ENCODE peak calls at places on chromosomes 4 and X, in nine cellular contexts. H is CD8-positive, alpha-beta T cell; B is GM23338; T is AG04450; I is CD4-positive, alpha-beta T cell; E is WERI-Rb-1; D is endothelial cell; W is choroid plexus epithelial cell; S is RWPE1. R is an unnamed sample.

GRCh38 chrX:84735025-84735424 is 232.8 kb upstream of the HDX start:
- DNase-seq in I (no peak), H (no peak), S (no peak), D (no peak), T (no peak), W (peak), B (no peak), E (no peak), R (no peak)

GRCh38 chr4:53899544-53900274 is 164.7 kb downstream of the CHIC2 start:
- DNase-seq in B (no peak), I (no peak), D (no peak), T (peak), H (no peak), S (no peak), E (no peak), W (peak), R (no peak)

GRCh38 chr4:68498413-68499007 is 51.2 kb downstream of the TMPRSS11E start:
- DNase-seq in H (peak), I (peak), T (peak), D (peak), S (peak), E (peak), W (peak), B (peak), R (no peak)

GRCh38 chr4:37803348-37803973 is 23.0 kb upstream of the PGM2 start:
- DNase-seq in H (peak), I (no peak), E (no peak), W (peak), T (no peak), B (peak), S (peak), D (no peak), R (no peak)

GRCh38 chr4:139819082-139819481 is 153.5 kb downstream of the MGST2 start:
- DNase-seq in S (no peak), W (no peak), D (no peak), T (no peak), B (no peak), E (no peak), I (no peak), H (no peak), R (no peak)

GRCh38 chr4:160505724-160506123 is 1402.8 kb downstream of the RAPGEF2 start:
- DNase-seq in H (no peak), T (no peak), S (no peak), B (no peak), D (no peak), I (no peak), E (no peak), W (no peak), R (no peak)

GRCh38 chrX:139058831-139059495 is 347.4 kb upstream of the FGF13 start:
- DNase-seq in I (no peak), H (no peak), S (peak), T (no peak), E (no peak), B (no peak), D (no peak), W (no peak), R (no peak)

GRCh38 chr4:4506961-4507360 is 34.9 kb downstream of the STX18 start:
- DNase-seq in T (no peak), W (peak), H (no peak), D (no peak), B (no peak), I (no peak), S (no peak), E (no peak), R (no peak)

GRCh38 chr4:70601422-70602039 is 9.5 kb downstream of the AMBN start:
- DNase-seq in W (peak), S (peak), T (peak), H (peak), B (peak), I (peak), E (peak), D (peak), R (no peak)

GRCh38 chr4:174156239-174156826 is 127.1 kb downstream of the FBXO8 start:
- DNase-seq in D (no peak), E (no peak), B (peak), T (no peak), S (peak), H (no peak), I (no peak), W (peak), R (no peak)

GRCh38 chr4:150207871-150208270 is 129.6 kb downstream of the DCLK2 start:
- DNase-seq in D (no peak), H (no peak), T (no peak), E (peak), S (no peak), B (no peak), W (no peak), I (no peak), R (no peak)

GRCh38 chr4:174210952-174211490 is 72.4 kb downstream of the FBXO8 start:
- DNase-seq in D (no peak), E (no peak), I (no peak), H (no peak), T (no peak), B (no peak), S (no peak), W (no peak), R (no peak)

GRCh38 chr4:113869743-113870375 is 108.3 kb upstream of the CAMK2D start:
- DNase-seq in T (no peak), E (no peak), W (peak), D (no peak), I (no peak), H (no peak), S (peak), B (no peak), R (no peak)

GRCh38 chr4:84232311-84233095 is 266.6 kb downstream of the NKX6-1 start:
- DNase-seq in D (no peak), I (no peak), T (no peak), S (no peak), H (no peak), W (no peak), E (no peak), B (no peak), R (no peak)

GRCh38 chr4:121411151-121411744 is 30.4 kb upstream of the QRFPR start:
- DNase-seq in S (no peak), I (no peak), B (no peak), E (no peak), H (no peak), T (no peak), D (no peak), W (no peak), R (no peak)

GRCh38 chr4:113634081-113634969 is 127.2 kb downstream of the CAMK2D start:
- DNase-seq in B (no peak), T (no peak), W (no peak), E (no peak), D (no peak), S (no peak), I (no peak), H (no peak), R (no peak)

GRCh38 chr4:11487876-11488545 is 59.3 kb upstream of the HS3ST1 start:
- DNase-seq in S (no peak), B (no peak), H (no peak), I (no peak), W (peak), T (no peak), D (no peak), E (no peak), R (no peak)

GRCh38 chr4:10584042-10584441 is 100.5 kb downstream of the CLNK start:
- DNase-seq in E (no peak), T (peak), B (no peak), I (no peak), S (peak), H (no peak), W (peak), D (no peak), R (no peak)

GRCh38 chr4:168868044-168868855 is 141.8 kb downstream of the CBR4 start:
- DNase-seq in I (no peak), E (peak), T (peak), W (peak), H (no peak), D (no peak), B (no peak), S (peak), R (no peak)

GRCh38 chr4:55553442-55553841 is 6.7 kb upstream of the CLOCK start:
- DNase-seq in B (peak), H (no peak), I (no peak), W (peak), E (no peak), T (no peak), S (no peak), D (no peak), R (no peak)

GRCh38 chr4:55012363-55013255 is 112.8 kb downstream of the KDR start:
- DNase-seq in I (no peak), H (no peak), E (no peak), B (no peak), D (no peak), S (no peak), W (peak), T (no peak), R (no peak)

GRCh38 chrX:136691028-136691809 is 43.3 kb downstream of the CD40LG start:
- DNase-seq in D (no peak), I (no peak), W (peak), T (no peak), S (peak), B (no peak), E (no peak), H (no peak), R (no peak)

GRCh38 chrX:71859637-71860036 is 51.0 kb upstream of the NHSL2 start:
- DNase-seq in D (peak), E (peak), I (no peak), T (no peak), S (peak), B (peak), H (peak), W (peak), R (no peak)

DNA sequence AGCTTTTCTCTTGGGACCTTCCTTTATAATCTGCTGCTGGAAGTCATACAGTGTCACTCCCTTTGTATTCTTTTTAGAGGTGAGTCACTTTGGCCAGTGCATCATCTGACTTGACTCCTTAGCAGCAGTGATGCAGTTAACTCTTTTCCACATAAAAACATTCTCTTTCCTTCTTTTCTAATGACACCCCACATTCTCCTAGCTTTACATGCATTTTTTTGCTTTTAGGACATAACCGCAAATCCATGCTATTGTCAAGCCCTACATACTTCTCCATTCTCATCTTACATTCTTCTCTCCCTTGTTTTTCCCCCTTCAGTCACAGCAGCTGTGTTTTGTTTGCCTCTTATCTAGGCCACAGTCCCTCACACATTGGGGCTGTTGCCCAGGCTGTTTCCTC is 55.1 kb downstream of the ZNF330 start:
- DNase-seq in E (no peak), S (peak), T (peak), H (no peak), I (no peak), B (no peak), D (peak), W (peak), R (no peak)
- TF ChIP-seq CTCF in E (no peak), S (no peak), T (no peak), H (no peak), I (no peak), B (no peak), D (no peak), W (no peak), R (no peak)

DNA sequence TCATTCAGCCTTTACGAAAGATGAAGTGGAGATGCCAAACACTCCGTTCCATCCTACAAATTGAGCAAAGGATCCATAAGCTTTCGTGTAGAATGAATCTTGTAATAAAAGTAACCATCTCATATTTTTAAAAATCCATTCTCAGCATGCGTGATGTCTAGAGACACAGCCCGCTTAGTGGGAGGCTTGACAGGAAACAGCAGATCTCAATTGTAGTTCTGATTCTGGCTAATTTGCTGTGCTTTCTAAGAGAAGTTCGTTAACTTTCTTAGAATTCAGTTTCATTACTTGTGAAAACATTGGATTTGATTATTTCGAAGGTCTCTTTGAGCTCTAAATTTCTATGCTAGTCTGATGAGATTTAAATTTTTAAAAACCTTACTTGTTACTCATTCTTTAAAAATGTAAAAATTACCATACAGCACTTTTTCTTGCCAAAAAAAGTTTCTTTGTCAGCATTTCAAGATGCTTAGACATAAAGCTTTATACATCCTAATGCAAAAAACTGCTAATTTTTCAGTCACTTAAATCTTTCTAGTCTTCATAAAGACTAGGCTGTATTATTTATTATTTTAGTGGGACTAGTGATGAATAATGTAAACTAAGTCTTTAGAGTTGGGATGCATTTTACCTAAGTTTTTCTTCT is 66.9 kb upstream of the NEIL3 start:
- DNase-seq in S (no peak), T (no peak), D (no peak), H (no peak), B (no peak), W (no peak), I (no peak), E (no peak), R (no peak)
- TF ChIP-seq CTCF in S (no peak), T (no peak), D (no peak), H (no peak), B (no peak), W (no peak), I (no peak), E (no peak), R (no peak)

GRCh38 chrX:48794340-48794920 is 7.4 kb upstream of the HDAC6 start:
- DNase-seq in E (no peak), I (no peak), H (no peak), D (no peak), B (no peak), W (no peak), T (no peak), S (no peak), R (no peak)

GRCh38 chrX:48798318-48798717 is 3.5 kb upstream of the HDAC6 start:
- DNase-seq in E (no peak), H (no peak), D (no peak), I (no peak), B (no peak), S (no peak), T (no peak), W (no peak), R (no peak)

GRCh38 chrX:48793935-48794334 is 7.5 kb downstream of the GATA1 start:
- DNase-seq in H (no peak), E (no peak), D (no peak), I (no peak), B (no peak), S (no peak), T (no peak), W (no peak), R (no peak)

GRCh38 chrX:48792219-48792618 is 5.8 kb downstream of the GATA1 start:
- DNase-seq in W (no peak), T (no peak), S (no peak), E (no peak), B (no peak), D (no peak), H (no peak), I (no peak), R (no peak)

DNA sequence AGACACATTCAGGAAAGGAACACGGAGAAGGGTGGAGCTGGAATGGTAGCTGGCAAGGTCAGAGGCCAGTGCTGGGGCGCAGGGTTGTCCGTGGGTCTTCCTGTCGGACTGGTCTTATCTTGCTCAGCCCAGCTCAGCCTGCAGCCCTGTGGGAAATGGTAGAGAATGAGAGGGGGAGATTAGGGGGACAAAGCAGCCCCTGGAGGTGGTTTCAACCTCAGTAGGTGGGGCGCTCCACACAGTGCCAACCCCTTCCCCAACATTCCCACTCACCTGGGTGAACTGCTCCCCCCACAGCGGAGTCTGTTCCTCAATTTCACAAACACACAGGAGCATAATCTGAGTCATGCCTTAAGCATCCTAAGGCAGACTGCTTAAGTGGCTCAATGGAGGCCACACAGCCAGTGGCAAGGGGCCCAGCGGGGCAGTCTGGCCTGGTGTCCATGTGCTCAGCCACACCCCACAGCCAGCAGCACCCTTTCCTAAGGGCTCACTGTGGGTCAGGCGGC is 6.8 kb upstream of the HDAC6 start:
- DNase-seq in E (peak), B (no peak), H (no peak), D (no peak), I (no peak), T (peak), S (peak), W (peak), R (no peak)
- TF ChIP-seq CTCF in E (no peak), B (no peak), H (no peak), D (no peak), I (no peak), T (no peak), S (no peak), W (no peak), R (no peak)

GRCh38 chrX:56279869-56280268 is 47.7 kb downstream of the KLF8 start:
- DNase-seq in I (no peak), D (no peak), E (no peak), T (no peak), H (no peak), B (no peak), W (no peak), S (no peak), R (no peak)

GRCh38 chrX:56284269-56284668 is 52.1 kb downstream of the KLF8 start:
- DNase-seq in H (no peak), D (no peak), S (no peak), B (no peak), I (no peak), W (no peak), E (no peak), T (no peak), R (no peak)

GRCh38 chrX:56281789-56282188 is 49.6 kb downstream of the KLF8 start:
- DNase-seq in B (peak), S (no peak), W (peak), I (no peak), T (no peak), E (no peak), H (peak), D (peak), R (no peak)
- TF ChIP-seq CTCF in B (peak), S (peak), W (peak), I (peak), T (peak), E (no peak), H (peak), D (no peak), R (peak)

DNA sequence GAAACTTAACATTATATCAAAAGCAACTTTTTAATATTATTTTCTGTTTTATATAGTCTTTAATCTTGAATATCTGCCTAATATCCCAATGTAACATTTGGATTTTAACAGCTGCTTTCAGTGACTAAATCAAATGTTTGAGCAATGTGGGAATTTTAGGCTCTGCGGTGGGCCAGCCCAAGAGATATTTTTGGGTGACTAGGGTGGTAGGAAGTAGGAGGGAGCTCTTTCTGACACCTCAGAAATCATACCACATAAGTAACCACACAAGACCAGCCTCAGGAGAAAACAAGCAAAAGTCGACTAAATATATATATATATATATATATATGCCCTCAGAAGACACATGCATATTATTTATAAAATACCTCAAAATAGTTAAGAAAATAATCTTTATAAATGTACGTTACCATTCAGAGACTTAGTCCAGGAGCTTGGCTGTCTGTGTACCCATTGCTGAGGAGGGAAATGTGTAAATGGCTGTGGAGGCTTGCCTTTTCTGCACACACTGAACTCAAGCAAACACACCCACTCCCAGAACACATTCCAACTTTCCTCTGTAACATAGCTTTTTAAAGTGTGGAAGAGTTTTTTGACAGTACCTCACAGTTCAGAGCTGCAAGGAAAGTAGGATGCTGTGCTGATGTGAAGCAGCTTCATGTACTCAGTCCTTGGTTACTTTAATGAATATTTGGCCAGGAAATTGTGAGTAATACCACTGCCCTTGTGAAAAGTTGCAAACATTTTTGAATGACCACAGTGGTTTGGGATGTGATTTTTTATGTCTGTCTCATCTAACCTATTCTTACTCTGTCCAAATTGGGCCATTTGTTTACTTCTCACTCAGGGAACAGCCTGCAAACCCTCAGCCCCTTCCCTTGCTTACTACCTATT is at the start of gene RTL3:
- DNase-seq in T (no peak), D (no peak), E (no peak), B (no peak), S (no peak), W (peak), I (no peak), H (no peak), R (no peak)
- TF ChIP-seq CTCF in T (no peak), D (no peak), E (no peak), B (no peak), S (no peak), W (no peak), I (no peak), H (no peak), R (no peak)

GRCh38 chr4:108492816-108493595 is 127.4 kb upstream of the RPL34 start:
- DNase-seq in S (no peak), T (no peak), I (no peak), D (peak), B (peak), W (peak), E (peak), H (peak), R (no peak)
- TF ChIP-seq CTCF in S (no peak), T (peak), I (peak), D (peak), B (peak), W (peak), E (peak), H (peak), R (peak)

DNA sequence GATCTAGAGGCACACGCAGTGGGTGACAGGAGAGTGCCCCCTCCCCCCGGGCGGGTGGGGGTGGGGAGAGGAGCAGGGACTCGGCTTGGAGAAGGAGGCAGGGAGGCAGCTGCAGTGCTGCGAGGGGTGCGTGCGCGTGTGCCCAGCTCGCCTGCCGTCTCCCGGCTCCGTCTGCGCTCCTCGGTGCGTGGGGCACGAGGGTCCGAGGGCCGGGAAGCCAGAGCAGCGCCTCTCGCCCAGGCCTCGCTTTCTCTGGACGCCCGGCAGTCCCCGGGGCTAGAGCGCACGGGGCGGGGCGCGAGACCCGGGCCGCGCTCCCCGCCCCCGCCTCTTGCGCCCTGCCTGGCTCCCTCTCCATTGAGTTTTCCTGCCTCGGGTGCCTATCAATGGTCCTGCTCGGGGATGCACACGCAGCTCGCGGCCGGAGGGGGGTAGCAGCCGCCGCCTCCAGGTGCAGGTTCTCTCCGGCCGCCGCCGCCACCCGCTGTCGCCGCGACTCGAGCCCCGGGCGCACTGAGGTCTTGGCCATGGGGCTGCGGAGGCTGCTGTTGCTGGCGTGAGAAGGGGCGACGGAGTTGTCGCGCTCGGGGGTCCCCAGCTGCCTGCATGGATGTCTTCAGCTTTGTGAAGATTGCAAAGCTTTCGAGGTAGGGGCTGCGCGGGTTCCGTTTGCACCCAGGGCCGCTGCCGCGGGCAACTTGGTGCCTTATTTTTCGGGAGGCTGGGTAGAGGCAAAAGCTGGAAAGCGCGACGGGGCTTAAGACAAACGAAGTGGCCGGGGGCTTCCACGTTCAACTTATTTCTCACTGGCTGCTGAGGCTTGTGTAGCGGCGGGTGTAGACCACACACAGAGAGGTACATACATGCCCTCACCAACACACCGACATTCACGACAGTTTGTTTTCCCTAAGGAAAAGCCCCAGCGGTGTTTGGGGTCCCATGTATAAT is at the start of gene FRMPD4:
- DNase-seq in T (no peak), W (no peak), I (no peak), H (no peak), D (peak), B (peak), S (peak), E (no peak), R (no peak)
- TF ChIP-seq CTCF in T (peak), W (no peak), I (no peak), H (no peak), D (no peak), B (peak), S (no peak), E (no peak), R (peak)